ENCODE peak calls at places on chromosomes 4 and X, in ten cellular contexts. P is WTC11; M is activated CD8-positive, alpha-beta memory T cell treated with anti-CD3 and anti-CD28 coated beads, Interleukin-2, amount 50 U/mL, for 48 hours; V is stimulated activated CD4-positive, alpha-beta T cell treated with anti-CD3 and anti-CD28 coated beads, Interleukin-12 subunit alpha, Interleukin-12 subunit beta, amount 100 ng/mL, for 4 hours; T is CD4-positive, CD25-positive, alpha-beta regulatory T cell; A is sigmoid colon; L is A172; O is hypothalamus; I is PC-9; K is NCI-H1092 treated with DMSO at 0.1 percent for 48 hours. H is an unnamed sample.
A peak's percentile ranks its signal among the peaks of the same experiment; 100 is the strongest.

GRCh38 chr4:152099061-152099425 is 338.2 kb upstream of the GATB start:
- DNase-seq in P (no peak), I (no peak), K (no peak), L (no peak), M (no peak), V (no peak), T (no peak), O (no peak), A (no peak), H (no peak)

GRCh38 chr4:25402521-25402920 is 25.5 kb downstream of the ANAPC4 start:
- DNase-seq in K (no peak), M (no peak), A (no peak), I (no peak), P (no peak), L (no peak), O (no peak), T (no peak), V (no peak), H (no peak)

GRCh38 chr4:7701866-7702649 is 237.6 kb downstream of the AFAP1 start:
- DNase-seq in A (no peak), T (no peak), V (no peak), K (no peak), M (no peak), O (no peak), I (no peak), P (no peak), L (no peak), H (no peak)

GRCh38 chrX:151631822-151632221 is 63.4 kb upstream of the PRRG3 start:
- DNase-seq in L (no peak), P (no peak), T (no peak), O (no peak), V (no peak), K (no peak), M (no peak), I (no peak), A (no peak), H (no peak)

GRCh38 chrX:11787564-11787963 is 29.5 kb downstream of the MSL3 start:
- DNase-seq in P (peak; percentile 85), I (no peak), M (peak; percentile 84), O (peak; percentile 20), K (no peak), A (peak; percentile 80), V (peak; percentile 67), L (peak; percentile 16), T (peak; percentile 71), H (peak; percentile 80)

GRCh38 chrX:2696698-2697215 is 5.7 kb downstream of the CD99 start:
- DNase-seq in A (no peak), L (peak; percentile 95), O (no peak), M (no peak), P (no peak), V (no peak), T (peak; percentile 86), K (no peak), I (peak; percentile 55), H (no peak)

GRCh38 chr4:175413561-175413960 is 398.5 kb downstream of the GPM6A start:
- DNase-seq in L (peak; percentile 54), M (no peak), O (no peak), A (no peak), T (no peak), I (no peak), V (no peak), P (no peak), K (no peak), H (no peak)

GRCh38 chr4:40288547-40288946 is 46.6 kb upstream of the CHRNA9 start:
- DNase-seq in P (no peak), V (no peak), O (no peak), L (no peak), A (peak; percentile 4), M (no peak), T (no peak), K (no peak), I (no peak), H (no peak)

GRCh38 chr4:115090483-115091075 is 22.8 kb downstream of the NDST4 start:
- DNase-seq in K (peak; percentile 88), A (no peak), I (no peak), V (no peak), L (peak; percentile 13), M (no peak), O (no peak), P (no peak), T (peak; percentile 10), H (peak; percentile 10)

H was measured in NCI-H526.